ENCODE peak calls at places on chromosomes 1 and 21, in eight cellular contexts. J is fibroblast of the aortic adventitia, F is PC-3, T is tibial artery, U is stomach, Y is adrenal gland, K is endodermal cell, Q is upper lobe of right lung. W is an unnamed sample.

GRCh38 chr1:116465845-116466685 is 93.0 kb downstream of the ATP1A1 start:
- DNase-seq in Y (no peak), F (no peak), T (no peak), U (no peak), Q (no peak), K (no peak), J (no peak), W (no peak)

GRCh38 chr1:27658951-27659496 is 13.0 kb downstream of the IFI6 start:
- DNase-seq in U (no peak), J (peak), F (peak), Q (no peak), K (peak), T (no peak), Y (peak), W (peak)

GRCh38 chr1:115660151-115660550 is 18.4 kb downstream of the VANGL1 start:
- DNase-seq in U (no peak), K (no peak), J (no peak), Q (no peak), Y (no peak), F (no peak), T (no peak), W (no peak)

GRCh38 chr1:228091084-228091483 is 8.6 kb downstream of the ARF1 start:
- DNase-seq in J (no peak), F (no peak), K (no peak), U (no peak), Y (no peak), Q (peak), T (no peak), W (no peak)

GRCh38 chr1:53956308-53957168 is 10.4 kb downstream of the LRRC42 start:
- DNase-seq in U (no peak), Q (no peak), T (no peak), J (no peak), F (no peak), K (no peak), Y (no peak), W (no peak)

GRCh38 chr1:175191654-175192053 is 922 bp downstream of the KIAA0040 start:
- DNase-seq in Q (no peak), J (peak), U (no peak), T (no peak), Y (peak), K (no peak), F (no peak), W (no peak)

GRCh38 chr1:225447001-225447615 is 19.3 kb upstream of the LBR start:
- DNase-seq in Q (peak), Y (no peak), K (peak), U (no peak), T (peak), J (no peak), F (no peak), W (no peak)

GRCh38 chr1:214459895-214460294 is 91.5 kb downstream of the PTPN14 start:
- DNase-seq in T (no peak), Q (no peak), U (no peak), Y (no peak), J (no peak), F (no peak), K (no peak), W (no peak)

GRCh38 chr1:154154534-154155181 is at the start of gene NUP210L:
- DNase-seq in U (no peak), J (peak), Y (no peak), F (no peak), T (peak), K (peak), Q (peak), W (no peak)

GRCh38 chr1:203324103-203325003 is 19.0 kb downstream of the BTG2 start:
- DNase-seq in K (no peak), F (no peak), Q (peak), Y (no peak), T (no peak), J (peak), U (no peak), W (no peak)

GRCh38 chr1:45299981-45300668 is 26.6 kb upstream of the HPDL start:
- DNase-seq in F (peak), K (peak), J (peak), U (peak), T (no peak), Y (peak), Q (no peak), W (peak)

GRCh38 chr1:20721117-20722061 is 3.6 kb upstream of the KIF17 start:
- DNase-seq in U (no peak), F (no peak), J (no peak), K (peak), Y (peak), T (peak), Q (peak), W (no peak)

GRCh38 chr1:24918370-24918769 is 11.7 kb downstream of the RUNX3 start:
- DNase-seq in K (no peak), J (no peak), U (no peak), T (no peak), F (no peak), Q (no peak), Y (no peak), W (no peak)

GRCh38 chr21:34670962-34671348 is 2.2 kb downstream of the CLIC6 start:
- DNase-seq in J (no peak), Y (no peak), U (no peak), T (no peak), Q (no peak), K (no peak), F (no peak), W (no peak)

GRCh38 chr21:34670220-34670961 is 1.6 kb downstream of the CLIC6 start:
- DNase-seq in T (no peak), Q (peak), F (no peak), Y (no peak), U (peak), J (no peak), K (peak), W (no peak)

GRCh38 chr21:34667761-34668160 is 1.0 kb upstream of the CLIC6 start:
- DNase-seq in Y (no peak), T (no peak), F (no peak), Q (no peak), J (no peak), K (no peak), U (no peak), W (no peak)

GRCh38 chr21:34669149-34669879 is 520 bp downstream of the CLIC6 start:
- DNase-seq in J (no peak), Y (no peak), T (no peak), U (peak), Q (peak), K (peak), F (no peak), W (no peak)

GRCh38 chr21:34668803-34669148 is at the start of gene CLIC6:
- DNase-seq in J (no peak), T (peak), F (no peak), K (peak), U (peak), Y (no peak), Q (peak), W (no peak)
- H3K4me3 ChIP-seq in J (no peak), T (peak), F (no peak), K (peak), U (peak), Y (no peak), Q (peak), W (peak)

DNA sequence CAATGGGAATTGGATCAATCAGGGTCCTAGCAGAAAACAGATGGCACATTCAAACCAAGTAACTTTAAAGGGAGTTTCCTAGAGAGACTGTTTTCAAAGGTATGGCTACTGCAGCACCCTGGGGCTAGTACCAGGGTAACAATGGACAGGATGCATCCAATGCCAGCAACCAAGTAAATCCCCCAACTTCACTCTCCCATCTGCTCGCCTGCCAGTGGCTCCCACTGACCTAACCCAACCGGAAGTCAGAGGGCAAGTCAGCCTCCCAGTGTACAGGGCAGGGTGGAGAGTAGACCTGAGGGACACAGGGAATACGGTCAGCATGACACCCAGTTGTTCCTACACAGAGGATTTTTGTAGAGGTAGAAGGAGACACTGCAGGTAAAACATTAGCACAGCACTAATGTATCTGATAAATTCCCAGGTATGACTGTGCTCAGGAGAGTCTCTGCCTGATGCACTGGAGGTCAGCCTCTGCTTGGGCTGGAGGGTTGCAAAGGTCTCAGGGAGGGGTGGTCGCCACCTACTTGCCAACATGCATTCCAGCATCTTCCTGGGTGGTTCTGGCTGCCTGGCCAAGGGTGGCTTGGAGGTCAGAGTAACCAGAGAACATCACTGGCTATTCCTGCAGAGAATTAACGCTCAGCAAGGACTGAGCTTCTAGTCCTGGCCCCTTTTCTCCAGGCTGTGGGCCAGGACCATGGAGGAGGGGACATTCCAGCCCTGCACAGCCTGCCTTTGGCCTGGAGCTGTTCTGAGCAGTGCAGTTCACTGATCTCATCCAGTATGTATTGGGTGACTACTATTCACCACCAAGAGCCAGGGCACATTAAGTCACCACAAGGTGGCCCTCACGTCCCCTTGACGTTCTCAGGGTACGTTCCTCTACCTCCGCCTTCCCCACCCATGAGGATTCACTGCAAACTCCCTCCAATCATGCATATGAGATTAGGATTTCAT is 5.1 kb upstream of the GJA4 start:
- DNase-seq in Q (no peak), Y (peak), T (peak), U (no peak), K (peak), F (no peak), J (peak), W (no peak)
- TF ChIP-seq CTCF in Q (peak), Y (peak), T (peak), U (no peak), K (peak), F (peak), J (peak), W (no peak)

GRCh38 chr1:223745731-223746130 is 33.4 kb downstream of the CAPN2 start:
- DNase-seq in J (peak), F (no peak), Y (no peak), K (no peak), Q (no peak), T (no peak), U (no peak), W (no peak)

GRCh38 chr1:223750730-223751572 is 38.6 kb downstream of the CAPN2 start:
- DNase-seq in T (no peak), J (no peak), Q (no peak), Y (no peak), F (no peak), U (no peak), K (no peak), W (no peak)

GRCh38 chr1:223748773-223749733 is 36.7 kb downstream of the CAPN2 start:
- DNase-seq in Q (peak), F (peak), K (peak), U (peak), J (peak), Y (peak), T (peak), W (no peak)

GRCh38 chr1:223747838-223748335 is 35.5 kb downstream of the CAPN2 start:
- DNase-seq in Y (peak), K (no peak), U (peak), Q (no peak), J (peak), F (peak), T (no peak), W (no peak)

GRCh38 chr1:223748405-223748772 is 36.0 kb downstream of the CAPN2 start:
- DNase-seq in T (no peak), K (no peak), Q (no peak), F (peak), J (peak), Y (peak), U (no peak), W (no peak)
- H3K4me3 ChIP-seq in T (peak), K (no peak), Q (peak), F (no peak), J (no peak), Y (no peak), U (peak), W (peak)

GRCh38 chr1:16900771-16901170 is 5.0 kb downstream of the RNU1-2 start:
- DNase-seq in K (peak), Y (no peak), U (no peak), J (no peak), Q (no peak), T (no peak), F (no peak), W (no peak)
- TF ChIP-seq CTCF in K (peak), Y (no peak), U (no peak), J (peak), Q (no peak), T (no peak), F (no peak), W (no peak)

GRCh38 chr1:98251497-98251896 is 330.7 kb upstream of the DPYD start:
- DNase-seq in K (no peak), U (no peak), Y (no peak), Q (no peak), F (no peak), T (no peak), J (no peak), W (no peak)

GRCh38 chr1:98260839-98261238 is 340.0 kb upstream of the DPYD start:
- DNase-seq in K (peak), Y (no peak), J (no peak), T (no peak), U (no peak), Q (no peak), F (no peak), W (no peak)

GRCh38 chr1:98260421-98260820 is 339.6 kb upstream of the DPYD start:
- DNase-seq in Y (no peak), U (no peak), K (no peak), J (no peak), Q (no peak), T (no peak), F (no peak), W (no peak)

GRCh38 chr1:98253145-98253544 is 332.3 kb upstream of the DPYD start:
- DNase-seq in Q (no peak), J (no peak), Y (no peak), F (no peak), T (no peak), K (no peak), U (no peak), W (no peak)

DNA sequence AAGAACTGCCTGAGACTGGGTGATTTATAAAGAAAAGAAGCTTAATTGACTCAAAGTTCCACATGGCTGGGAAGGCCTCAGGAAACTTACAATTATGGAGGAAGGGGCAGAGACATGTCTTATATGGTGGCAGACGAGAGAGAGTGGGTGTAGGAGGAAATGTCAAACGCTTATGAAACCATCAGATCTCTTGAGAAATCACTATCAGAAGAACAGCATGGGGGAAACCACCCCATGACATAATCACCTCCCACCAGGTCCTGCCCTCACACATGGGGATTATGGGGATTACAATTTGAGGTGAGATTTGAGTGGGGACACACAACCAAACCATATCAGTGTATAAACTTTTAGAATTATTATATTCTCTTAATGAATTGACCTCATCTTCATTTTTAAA is 335.9 kb upstream of the DPYD start:
- DNase-seq in Y (no peak), T (no peak), F (no peak), Q (no peak), J (no peak), K (no peak), U (no peak), W (no peak)
- H3K4me3 ChIP-seq in Y (no peak), T (no peak), F (no peak), Q (no peak), J (no peak), K (no peak), U (no peak), W (no peak)

DNA sequence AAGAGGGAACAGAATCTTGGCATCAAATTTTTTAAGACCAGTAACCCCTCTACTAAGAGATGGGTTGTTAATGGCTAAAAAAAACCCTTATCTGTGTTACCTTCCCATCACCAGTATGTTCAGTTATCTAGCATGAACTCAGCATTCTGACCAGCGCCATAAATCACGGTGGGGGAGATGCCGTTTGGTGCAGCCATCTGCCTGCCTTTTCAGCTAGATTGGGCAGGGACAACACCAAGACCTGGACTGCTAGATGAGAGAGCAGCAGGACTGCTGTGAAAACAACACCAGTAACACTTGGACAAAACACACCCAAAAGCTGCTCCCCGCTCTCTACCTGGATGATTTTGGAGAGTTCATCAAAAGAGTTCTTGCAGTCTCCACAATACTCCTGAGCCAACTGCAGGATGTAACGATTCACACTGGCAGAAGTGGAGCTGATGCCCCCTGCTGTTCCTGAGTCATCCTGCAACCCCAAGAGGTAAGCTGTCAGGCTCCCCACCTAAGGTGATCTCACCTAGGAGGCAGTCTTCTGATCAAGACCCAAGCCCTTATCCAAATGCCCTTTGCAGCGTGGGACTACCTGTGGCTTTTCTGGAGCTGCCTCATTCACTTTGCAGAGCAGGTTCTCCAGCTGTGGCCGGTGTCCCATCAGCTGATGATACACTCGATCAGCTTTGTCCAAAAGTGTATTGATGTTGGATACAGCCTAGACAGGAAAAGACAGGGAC is 96.5 kb downstream of the UBR4 start:
- DNase-seq in T (no peak), Y (no peak), J (peak), F (peak), Q (no peak), U (no peak), K (peak), W (no peak)
- TF ChIP-seq CTCF in T (peak), Y (peak), J (peak), F (peak), Q (peak), U (no peak), K (peak), W (peak)

GRCh38 chr1:3335754-3336640 is 118.5 kb upstream of the ARHGEF16 start:
- DNase-seq in J (no peak), K (no peak), Y (no peak), F (no peak), U (no peak), Q (no peak), T (no peak), W (no peak)
- H3K4me3 ChIP-seq in J (no peak), K (no peak), Y (no peak), F (no peak), U (no peak), Q (no peak), T (no peak), W (no peak)

DNA sequence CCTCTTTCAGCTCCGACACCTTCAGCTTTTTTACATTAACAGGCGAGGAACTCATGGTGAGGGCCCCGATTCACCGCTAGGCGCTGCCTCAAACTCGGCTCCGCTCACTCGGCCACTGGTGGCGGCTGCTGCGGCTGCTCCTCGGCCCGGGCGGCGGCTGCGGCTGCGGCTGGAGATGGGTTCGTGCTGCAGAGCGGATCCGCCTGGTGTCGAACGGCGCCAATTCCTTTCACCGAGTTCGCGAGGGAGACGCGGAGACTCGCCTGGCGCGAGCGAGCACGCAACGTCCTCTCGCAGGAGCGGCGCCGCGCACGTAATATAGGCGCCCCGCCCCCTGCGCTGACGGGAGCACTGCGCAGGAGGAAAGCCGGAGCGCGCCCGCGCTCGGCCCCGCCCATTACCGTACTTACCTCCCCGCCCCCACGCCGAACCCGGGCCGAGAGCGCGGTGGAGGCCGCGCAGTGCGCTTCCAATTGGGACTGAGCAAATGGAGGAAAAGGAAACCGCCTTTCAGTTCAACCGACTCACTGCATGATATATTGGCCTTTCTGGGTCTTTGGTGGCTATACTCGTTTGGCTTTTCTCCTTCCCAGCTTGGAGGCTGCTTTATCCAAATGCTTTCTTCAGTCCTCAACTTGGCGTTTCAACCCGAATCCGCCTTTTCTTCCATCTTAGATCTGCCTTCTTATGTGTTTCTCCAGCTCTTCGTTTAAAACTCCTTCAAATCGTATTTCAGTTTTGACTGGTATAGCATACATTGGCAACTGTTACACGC is at the start of gene HNRNPU:
- DNase-seq in K (peak), T (peak), Y (peak), U (peak), F (peak), Q (peak), J (peak), W (peak)
- TF ChIP-seq CTCF in K (peak), T (peak), Y (peak), U (no peak), F (no peak), Q (peak), J (peak), W (peak)

GRCh38 chr21:37561941-37562919 is 195.7 kb downstream of the DYRK1A start:
- DNase-seq in Q (no peak), F (no peak), K (no peak), T (no peak), J (no peak), U (no peak), Y (no peak), W (no peak)

GRCh38 chr21:37564341-37564923 is 197.9 kb downstream of the DYRK1A start:
- DNase-seq in J (peak), U (peak), T (peak), Q (peak), K (peak), F (peak), Y (peak), W (peak)

GRCh38 chr21:37562920-37563640 is 196.5 kb downstream of the DYRK1A start:
- DNase-seq in U (no peak), F (no peak), Y (peak), J (no peak), T (no peak), K (no peak), Q (peak), W (no peak)

GRCh38 chr21:37564924-37565529 is 198.5 kb downstream of the DYRK1A start:
- DNase-seq in Y (peak), F (peak), J (no peak), U (no peak), Q (no peak), T (no peak), K (no peak), W (no peak)

GRCh38 chr21:37563641-37564340 is 197.2 kb downstream of the DYRK1A start:
- DNase-seq in J (peak), F (peak), Y (peak), Q (peak), K (peak), T (peak), U (peak), W (peak)
- H3K4me3 ChIP-seq in J (peak), F (peak), Y (peak), Q (peak), K (peak), T (peak), U (peak), W (peak)

GRCh38 chr1:182337736-182338571 is 53.6 kb downstream of the GLUL start:
- DNase-seq in T (no peak), U (no peak), Y (peak), K (no peak), F (no peak), Q (no peak), J (no peak), W (no peak)
- TF ChIP-seq CTCF in T (no peak), U (no peak), Y (no peak), K (no peak), F (no peak), Q (no peak), J (no peak), W (no peak)

W was measured in astrocyte of the cerebellum.